ENCODE peak calls at places on chromosomes 4 and X, in ten cellular contexts. Y is cardiac fibroblast; C is CD8-positive, alpha-beta T cell; L is activated gamma-delta T cell treated with anti-CD3 and anti-CD28 coated beads, Interleukin-2, amount 50 U/mL, for 16 hours; I is H54; N is DMS53; Z is testis; X is tibial nerve; T is MCF 10A; P is sciatic nerve. F is an unnamed sample.

GRCh38 chr4:117447925-117448324 is 362.5 kb upstream of the TRAM1L1 start:
- DNase-seq in Y (no peak), C (no peak), L (no peak), I (no peak), N (peak), Z (peak), X (no peak), T (no peak), P (no peak), F (no peak)

GRCh38 chr4:144831971-144832370 is 186.0 kb downstream of the HHIP start:
- DNase-seq in Y (peak), C (no peak), L (no peak), I (no peak), N (peak), Z (no peak), X (no peak), T (peak), P (no peak), F (no peak)

GRCh38 chrX:912677-913076 is 282.1 kb downstream of the SHOX start:
- DNase-seq in Y (no peak), C (no peak), L (no peak), I (no peak), N (no peak), Z (no peak), X (no peak), T (no peak), P (no peak), F (no peak)

GRCh38 chr4:99965674-99966350 is 15.7 kb upstream of the H2AZ1 start:
- DNase-seq in Y (no peak), C (no peak), L (no peak), I (no peak), N (no peak), Z (no peak), X (no peak), T (no peak), P (no peak), F (no peak)

GRCh38 chrX:40094900-40095587 is 2.7 kb downstream of the BCOR start:
- DNase-seq in Y (no peak), C (no peak), L (no peak), I (no peak), N (peak), Z (no peak), X (no peak), T (no peak), P (no peak), F (no peak)

GRCh38 chrX:153410328-153410727 is 944 bp upstream of the ZFP92 start:
- DNase-seq in Y (no peak), C (no peak), L (no peak), I (no peak), N (no peak), Z (no peak), X (no peak), T (no peak), P (no peak), F (no peak)

GRCh38 chrX:132022115-132022862 is 813 bp upstream of the STK26 start:
- DNase-seq in Y (peak), C (no peak), L (no peak), I (no peak), N (peak), Z (no peak), X (no peak), T (peak), P (no peak), F (no peak)

GRCh38 chrX:50814701-50815476 is 895 bp upstream of the SHROOM4 start:
- DNase-seq in Y (peak), C (no peak), L (no peak), I (no peak), N (peak), Z (peak), X (no peak), T (no peak), P (peak), F (no peak)

GRCh38 chrX:115350696-115351408 is 61.3 kb downstream of the LUZP4 start:
- DNase-seq in Y (no peak), C (no peak), L (no peak), I (no peak), N (no peak), Z (no peak), X (no peak), T (no peak), P (no peak), F (no peak)

GRCh38 chr4:84224522-84224921 is 274.6 kb downstream of the NKX6-1 start:
- DNase-seq in Y (no peak), C (no peak), L (no peak), I (no peak), N (no peak), Z (no peak), X (no peak), T (no peak), P (no peak), F (no peak)